ENCODE peak calls at places on chromosome 14, in eight cellular contexts. D is uterus, A is mucosa of descending colon, L is thoracic aorta, B is breast epithelium, R is GM23338, P is tibial nerve, W is A673. U is an unnamed sample.

GRCh38 chr14:30961330-30961729 is 64.1 kb upstream of the AP4S1 start:
- DNase-seq in D (no peak), A (no peak), L (no peak), B (no peak), R (no peak), P (no peak), W (no peak), U (no peak)

GRCh38 chr14:20302042-20302761 is 3.5 kb downstream of the TTC5 start:
- DNase-seq in D (no peak), A (no peak), L (no peak), B (no peak), R (no peak), P (no peak), W (no peak), U (peak; percentile 1)

GRCh38 chr14:100536721-100537700 is 50.2 kb downstream of the BEGAIN start:
- DNase-seq in D (peak; percentile 11), A (peak; percentile 24), L (peak; percentile 0), B (peak; percentile 28), R (no peak), P (peak; percentile 13), W (no peak), U (no peak)

GRCh38 chr14:21626491-21627230 is 8.1 kb downstream of the OR10G2 start:
- DNase-seq in D (no peak), A (no peak), L (no peak), B (no peak), R (no peak), P (no peak), W (no peak), U (no peak)

GRCh38 chr14:35229495-35230089 is 62.6 kb upstream of the PSMA6 start:
- DNase-seq in D (no peak), A (no peak), L (no peak), B (no peak), R (peak; percentile 21), P (no peak), W (peak; percentile 61), U (no peak)

GRCh38 chr14:33564774-33565630 is 385.9 kb downstream of the EGLN3 start:
- DNase-seq in D (no peak), A (no peak), L (no peak), B (no peak), R (peak; percentile 25), P (no peak), W (peak; percentile 89), U (no peak)

GRCh38 chr14:103367995-103368394 is 17.2 kb upstream of the MARK3 start:
- DNase-seq in D (no peak), A (no peak), L (no peak), B (no peak), R (no peak), P (no peak), W (no peak), U (no peak)

GRCh38 chr14:46197856-46198255 is 453.7 kb downstream of the RPL10L start:
- DNase-seq in D (no peak), A (no peak), L (no peak), B (no peak), R (peak; percentile 36), P (no peak), W (no peak), U (no peak)

GRCh38 chr14:100159107-100159864 is at the start of gene DEGS2:
- DNase-seq in D (no peak), A (peak; percentile 86), L (no peak), B (no peak), R (peak; percentile 87), P (no peak), W (no peak), U (no peak)

GRCh38 chr14:65225299-65226159 is 123.2 kb upstream of the MAX start:
- DNase-seq in D (no peak), A (no peak), L (no peak), B (no peak), R (no peak), P (no peak), W (no peak), U (no peak)

GRCh38 chr14:64728106-64728505 is 23.9 kb downstream of the PLEKHG3 start:
- DNase-seq in D (no peak), A (peak; percentile 24), L (no peak), B (no peak), R (no peak), P (no peak), W (no peak), U (no peak)

DNA sequence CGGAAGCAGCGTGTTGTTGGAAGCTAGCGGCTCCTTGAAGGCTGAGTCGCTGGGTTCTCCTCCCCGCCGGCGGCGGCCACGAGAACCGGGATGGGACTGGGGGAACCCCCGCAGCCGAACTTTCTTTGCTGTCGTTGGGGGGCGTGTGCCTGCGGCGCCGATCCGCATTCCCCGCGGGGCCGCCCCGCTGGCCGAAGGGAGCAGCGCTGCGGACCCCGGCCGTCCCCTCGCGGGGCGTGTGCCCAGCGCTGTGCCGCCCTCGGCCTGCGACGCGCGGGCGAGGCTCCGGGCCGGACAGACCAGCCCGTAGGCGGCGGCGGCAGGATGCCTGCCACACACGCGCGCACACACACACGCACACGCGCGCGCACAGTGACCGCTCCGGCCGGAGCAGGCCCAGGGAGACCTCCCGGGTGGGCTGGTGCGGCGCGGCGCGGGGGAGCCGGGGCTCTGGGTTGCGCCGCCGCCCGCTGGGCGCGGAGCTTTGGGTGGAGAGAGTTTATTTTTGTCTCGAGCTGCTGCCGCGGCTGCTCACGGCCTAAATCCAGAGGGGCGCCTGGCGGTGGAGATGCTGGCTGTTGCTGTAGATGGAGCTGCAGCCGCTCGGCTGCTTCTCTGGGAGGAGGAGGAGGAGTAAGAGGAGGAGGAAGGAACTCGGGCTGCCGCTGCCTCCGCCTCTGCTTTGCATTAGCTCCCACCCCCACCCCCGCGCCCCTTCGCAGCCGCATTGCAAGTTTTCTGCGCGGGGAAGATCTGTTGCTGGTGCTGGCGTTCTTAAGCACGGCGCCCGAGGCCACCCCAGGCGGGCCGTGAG is at the start of gene SAMD4A:
- DNase-seq in D (peak; percentile 84), A (peak; percentile 79), L (peak; percentile 25), B (peak; percentile 68), R (peak; percentile 70), P (peak; percentile 63), W (peak; percentile 92), U (no peak)
- TF ChIP-seq CTCF in D (peak; percentile 46), A (no peak), L (peak; percentile 46), B (peak; percentile 28), R (peak; percentile 10), P (peak; percentile 25), W (peak; percentile 44), U (peak; percentile 46)

GRCh38 chr14:52783211-52783610 is 8.2 kb downstream of the GNPNAT1 start:
- DNase-seq in D (no peak), A (no peak), L (no peak), B (no peak), R (no peak), P (no peak), W (no peak), U (no peak)
- H3K36me3 ChIP-seq in D (no peaks in the 10 kb centered on the region), A (no peaks in the 10 kb centered on the region), L (peaks cover 15% of the 10 kb centered on the region), B (no peaks in the 10 kb centered on the region), R (no peaks in the 10 kb centered on the region), P (peaks cover 16% of the 10 kb centered on the region), W (peaks cover 42% of the 10 kb centered on the region), U (peaks cover 2% of the 10 kb centered on the region)

DNA sequence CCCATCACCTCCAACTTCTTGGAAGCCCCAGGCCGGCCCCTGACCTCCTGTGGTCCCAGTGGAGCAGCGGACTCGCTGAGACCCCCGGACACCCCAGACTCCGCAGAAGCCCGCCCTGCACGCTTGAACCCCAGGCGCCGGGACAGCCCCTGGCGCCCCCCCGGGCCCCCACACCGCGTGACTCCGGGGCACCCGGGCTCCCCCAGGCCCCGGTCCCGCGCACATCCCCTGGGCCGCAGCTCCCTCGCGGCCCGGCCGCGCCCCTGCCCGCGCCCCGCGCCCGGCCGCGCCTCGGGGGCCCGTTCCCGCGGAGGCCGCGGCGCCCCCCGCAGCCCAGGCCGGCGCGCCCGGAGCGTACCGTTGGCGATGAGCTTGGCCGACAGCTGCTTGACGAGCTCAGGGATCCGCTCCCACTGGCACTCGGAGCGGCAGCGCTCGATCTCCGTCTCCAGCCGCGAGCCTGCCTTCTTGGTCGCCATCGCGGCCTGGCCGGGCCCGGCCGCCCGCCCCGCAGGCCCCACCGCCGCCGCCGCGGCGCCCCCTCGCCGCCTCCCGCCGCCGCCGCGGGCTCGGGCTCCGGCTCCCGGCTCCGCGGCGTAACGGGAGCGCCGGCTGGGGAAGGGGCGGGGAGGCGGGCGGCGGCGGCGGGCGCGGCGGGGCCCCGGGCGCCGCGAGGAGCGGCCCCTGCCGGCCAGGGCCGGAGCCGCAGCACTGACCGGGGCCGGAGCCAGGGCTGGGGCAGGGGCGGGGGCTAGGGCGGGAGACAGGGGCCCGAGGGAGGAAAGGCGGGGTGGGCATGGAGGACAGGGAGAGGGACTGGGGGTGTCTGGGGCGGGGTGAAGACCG is at the start of gene TTC7B:
- DNase-seq in D (no peak), A (peak; percentile 61), L (no peak), B (no peak), R (peak; percentile 72), P (no peak), W (peak; percentile 56), U (no peak)
- TF ChIP-seq CTCF in D (peak; percentile 53), A (peak; percentile 39), L (peak; percentile 30), B (no peak), R (no peak), P (peak; percentile 50), W (peak; percentile 29), U (peak; percentile 41)

DNA sequence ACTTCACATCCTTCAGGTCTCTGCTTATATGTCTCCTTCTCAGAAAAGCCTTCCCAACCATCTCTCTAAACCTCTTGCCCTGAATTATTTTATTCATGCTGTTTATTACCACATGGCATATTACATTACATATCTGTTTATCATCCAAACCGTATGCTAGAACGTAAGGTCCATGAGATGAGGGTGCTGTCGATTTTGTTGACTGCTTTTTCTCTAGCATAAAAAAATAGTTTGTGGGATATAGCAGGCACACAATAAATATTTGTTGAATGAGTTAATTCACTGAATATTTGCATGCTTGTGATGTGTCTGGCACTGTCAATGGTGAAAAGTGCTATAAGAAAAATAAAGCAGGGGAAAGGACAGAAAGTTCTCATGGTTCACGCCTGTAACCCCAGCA is 22.9 kb downstream of the SAMD4A start:
- DNase-seq in D (no peak), A (no peak), L (no peak), B (no peak), R (no peak), P (no peak), W (no peak), U (no peak)
- H3K36me3 ChIP-seq in D (no peaks in the 10 kb centered on the region), A (no peaks in the 10 kb centered on the region), L (no peaks in the 10 kb centered on the region), B (no peaks in the 10 kb centered on the region), R (no peaks in the 10 kb centered on the region), P (no peaks in the 10 kb centered on the region), W (no peaks in the 10 kb centered on the region), U (no peaks in the 10 kb centered on the region)

GRCh38 chr14:102074415-102074964 is 12.4 kb downstream of the HSP90AA1 start:
- DNase-seq in D (no peak), A (no peak), L (no peak), B (no peak), R (no peak), P (no peak), W (no peak), U (no peak)
- TF ChIP-seq CTCF in D (no peak), A (no peak), L (no peak), B (no peak), R (no peak), P (no peak), W (no peak), U (no peak)

DNA sequence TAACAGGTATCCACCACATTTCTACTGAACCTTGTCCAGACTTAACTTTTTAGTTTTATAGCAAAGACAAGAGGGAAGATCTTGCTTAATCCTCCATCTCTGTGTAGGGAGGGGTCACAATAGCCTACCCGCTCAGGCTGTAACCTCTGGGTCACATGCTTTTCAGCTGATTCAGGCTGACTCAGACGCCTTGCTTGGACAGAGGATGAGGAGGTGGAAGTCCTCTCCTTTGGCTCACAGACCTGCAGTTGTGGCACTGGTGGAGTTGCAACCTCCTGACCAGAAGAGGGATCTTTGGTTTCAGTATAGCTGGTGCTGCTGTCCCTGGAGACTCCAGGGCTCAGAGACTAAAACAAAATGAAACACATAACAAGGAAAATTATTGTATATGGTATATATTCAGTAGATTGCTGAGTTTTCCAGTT is 16.2 kb downstream of the ACIN1 start:
- DNase-seq in D (peak; percentile 87), A (no peak), L (peak; percentile 47), B (no peak), R (no peak), P (peak; percentile 45), W (no peak), U (peak; percentile 91)
- H3K36me3 ChIP-seq in D (no peaks in the 10 kb centered on the region), A (peaks cover 5% of the 10 kb centered on the region), L (peaks cover 67% of the 10 kb centered on the region), B (no peaks in the 10 kb centered on the region), R (peaks cover 77% of the 10 kb centered on the region), P (peaks cover 99% of the 10 kb centered on the region), W (peaks cover 94% of the 10 kb centered on the region), U (peaks cover 25% of the 10 kb centered on the region)